ENCODE peak calls at places on chromosomes 13 and 19, in four cellular contexts. J, L, H and T are unnamed samples. For H3K36me3, the result is how much of the 10 kb centered on the place peaks cover.

GRCh38 chr19:39126593-39127187 is 1.1 kb downstream of the PAK4 start:
- DNase-seq in H (peak), L (no peak), J (no peak), T (no peak)

GRCh38 chr13:91166714-91167511 is 180.6 kb upstream of the MIR17HG start:
- DNase-seq in L (no peak), J (no peak), H (no peak), T (no peak)

GRCh38 chr19:42121666-42122069 is 10.6 kb downstream of the POU2F2 start:
- DNase-seq in L (peak), H (no peak), J (peak), T (peak)

GRCh38 chr19:49132974-49133609 is 13.7 kb downstream of the PPFIA3 start:
- DNase-seq in J (no peak), H (no peak), L (no peak), T (peak)

GRCh38 chr13:41587490-41587889 is 130.1 kb downstream of the RGCC start:
- DNase-seq in H (no peak), J (peak), L (peak), T (peak)

GRCh38 chr13:75836441-75836840 is 200.3 kb downstream of the LMO7 start:
- DNase-seq in H (peak), J (no peak), L (no peak), T (no peak)

GRCh38 chr19:45474191-45474940 is 6.6 kb downstream of the FOSB start:
- DNase-seq in H (no peak), L (no peak), J (peak), T (peak)

GRCh38 chr19:7618366-7618765 is 11.0 kb downstream of the XAB2 start:
- DNase-seq in J (no peak), L (no peak), H (no peak), T (no peak)

GRCh38 chr13:39616087-39616694 is 13.2 kb upstream of the LHFPL6 start:
- DNase-seq in H (no peak), L (peak), J (no peak), T (peak)

GRCh38 chr19:35643255-35644205 is 2.0 kb downstream of the ETV2 start:
- DNase-seq in H (peak), L (peak), J (peak), T (peak)

GRCh38 chr13:112972258-112972657 is 3.2 kb downstream of the MCF2L start:
- DNase-seq in L (no peak), H (no peak), J (no peak), T (no peak)

GRCh38 chr19:15269806-15270205 is 37.6 kb upstream of the EPHX3 start:
- DNase-seq in H (no peak), L (no peak), J (no peak), T (no peak)

GRCh38 chr13:97539651-97540230 is 105.8 kb downstream of the RAP2A start:
- DNase-seq in L (no peak), J (no peak), H (no peak), T (no peak)

GRCh38 chr19:6714749-6715555 is 5.5 kb downstream of the C3 start:
- DNase-seq in L (no peak), H (no peak), J (no peak), T (no peak)

GRCh38 chr13:77136902-77137420 is 110.0 kb upstream of the FBXL3 start:
- DNase-seq in L (no peak), H (no peak), J (no peak), T (no peak)

GRCh38 chr13:69124996-69125395 is 982.6 kb upstream of the ATXN8OS start:
- DNase-seq in H (no peak), L (no peak), J (no peak), T (no peak)

GRCh38 chr19:38484747-38485146 is 51.3 kb downstream of the RYR1 start:
- DNase-seq in L (no peak), H (no peak), J (no peak), T (no peak)

GRCh38 chr19:35608250-35608649 is 4.3 kb upstream of the HAUS5 start:
- DNase-seq in H (no peak), L (peak), J (no peak), T (no peak)

GRCh38 chr13:92379371-92379770 is 847.2 kb upstream of the GPC6 start:
- DNase-seq in L (no peak), H (no peak), J (no peak), T (no peak)

GRCh38 chr13:112042496-112042895 is 24.5 kb upstream of the SOX1 start:
- DNase-seq in J (no peak), L (no peak), H (no peak), T (no peak)

GRCh38 chr13:111322916-111323331 is 2.5 kb downstream of the TEX29 start:
- DNase-seq in H (no peak), L (no peak), J (no peak), T (no peak)

GRCh38 chr19:19500975-19501644 is 14.2 kb downstream of the TSSK6 start:
- DNase-seq in H (no peak), L (no peak), J (no peak), T (no peak)

GRCh38 chr13:111043575-111043982 is 71.5 kb upstream of the ARHGEF7 start:
- DNase-seq in L (no peak), H (peak), J (no peak), T (no peak)

GRCh38 chr19:6997679-6998445 is 23.4 kb downstream of the MBD3L2B start:
- DNase-seq in L (no peak), H (no peak), J (no peak), T (no peak)

GRCh38 chr13:36421447-36421846 is 10.8 kb upstream of the CCNA1 start:
- DNase-seq in J (no peak), H (no peak), L (no peak), T (no peak)

GRCh38 chr13:37621811-37622361 is 23.3 kb upstream of the POSTN start:
- DNase-seq in H (peak), L (no peak), J (no peak), T (no peak)

GRCh38 chr13:27372896-27373295 is 51.5 kb upstream of the GTF3A start:
- DNase-seq in J (no peak), H (peak), L (no peak), T (no peak)

GRCh38 chr13:23740002-23740401 is 149.2 kb downstream of the MIPEP start:
- DNase-seq in L (no peak), J (no peak), H (no peak), T (no peak)

GRCh38 chr19:19447536-19448237 is 42.2 kb downstream of the GATAD2A start:
- DNase-seq in L (no peak), H (no peak), J (peak), T (peak)

GRCh38 chr19:6849876-6850275 is 37.5 kb upstream of the ADGRE1 start:
- DNase-seq in J (no peak), L (no peak), H (no peak), T (no peak)

GRCh38 chr13:40777166-40777956 is 6.4 kb upstream of the MRPS31 start:
- DNase-seq in J (no peak), L (peak), H (peak), T (peak)

GRCh38 chr13:34153428-34154180 is 335.7 kb downstream of the RFC3 start:
- DNase-seq in H (no peak), L (no peak), J (no peak), T (no peak)

GRCh38 chr13:55569514-55569913 is 1571.2 kb upstream of the PRR20A start:
- DNase-seq in J (no peak), H (no peak), L (no peak), T (no peak)
- H3K36me3 ChIP-seq in J (under half), H (under half), L (under half), T (under half)

GRCh38 chr13:98896868-98897144 is 81.1 kb downstream of the DOCK9 start:
- DNase-seq in J (no peak), L (no peak), H (no peak), T (no peak)
- H3K36me3 ChIP-seq in J (half or more), L (under half), H (under half), T (under half)

GRCh38 chr13:32323912-32324311 is 8.6 kb downstream of the BRCA2 start:
- DNase-seq in L (no peak), J (no peak), H (no peak), T (no peak)
- H3K36me3 ChIP-seq in L (half or more), J (under half), H (under half), T (under half)

DNA sequence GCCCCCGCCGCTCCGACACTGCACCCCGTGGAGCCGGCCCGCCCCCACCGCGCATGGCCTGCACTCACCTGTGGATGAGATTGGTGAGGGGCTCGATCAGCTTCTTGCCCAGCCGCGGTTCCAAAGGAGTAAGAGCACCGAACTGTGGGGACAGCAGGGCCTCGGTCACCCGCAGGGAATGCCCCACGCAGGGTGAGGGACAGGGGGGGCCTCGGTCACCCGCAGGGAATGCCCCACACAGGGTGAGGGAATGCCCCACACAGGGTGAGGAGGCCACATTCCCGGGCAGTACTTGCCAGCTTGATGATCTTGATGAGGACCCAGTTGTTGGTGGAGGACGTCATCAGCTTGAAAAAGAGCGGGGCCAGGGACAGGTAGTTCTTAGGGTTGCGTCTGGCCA is 22.3 kb downstream of the AP3D1 start:
- DNase-seq in H (no peak), L (no peak), J (no peak), T (no peak)
- H3K36me3 ChIP-seq in H (under half), L (half or more), J (half or more), T (under half)